ENCODE peak calls at places on chromosomes 6 and 20, in seven cellular contexts. F, J, X, W, S, M and D are unnamed samples.

GRCh38 chr20:36063916-36064660 is 90.5 kb upstream of the EPB41L1 start:
- DNase-seq in F (no peak), J (no peak), X (no peak), W (no peak), S (no peak), M (no peak), D (no peak)

GRCh38 chr6:22699046-22699639 is 129.8 kb downstream of the HDGFL1 start:
- DNase-seq in F (no peak), J (no peak), X (no peak), W (no peak), S (no peak), M (no peak), D (no peak)

GRCh38 chr6:85002847-85003246 is 238.4 kb upstream of the TBX18 start:
- DNase-seq in F (no peak), J (no peak), X (no peak), W (no peak), S (no peak), M (no peak), D (no peak)

GRCh38 chr20:2128542-2128941 is 26.9 kb downstream of the STK35 start:
- DNase-seq in F (no peak), J (no peak), X (no peak), W (no peak), S (no peak), M (no peak), D (no peak)

GRCh38 chr20:36497856-36498255 is 43.5 kb upstream of the MYL9 start:
- DNase-seq in F (no peak), J (no peak), X (peak; percentile 55), W (no peak), S (peak; percentile 64), M (no peak), D (no peak)

GRCh38 chr6:8080338-8081151 is 16.4 kb upstream of the BLOC1S5 start:
- DNase-seq in F (no peak), J (no peak), X (no peak), W (no peak), S (no peak), M (no peak), D (no peak)

GRCh38 chr6:7243188-7243942 is 69.6 kb downstream of the SSR1 start:
- DNase-seq in F (peak; percentile 47), J (no peak), X (peak; percentile 60), W (peak; percentile 38), S (peak; percentile 77), M (peak; percentile 56), D (peak; percentile 88)

GRCh38 chr6:134004714-134005113 is 47.7 kb downstream of the SLC2A12 start:
- DNase-seq in F (no peak), J (no peak), X (no peak), W (no peak), S (no peak), M (no peak), D (no peak)

GRCh38 chr6:34206726-34207125 is 29.9 kb upstream of the HMGA1 start:
- DNase-seq in F (no peak), J (no peak), X (no peak), W (no peak), S (no peak), M (no peak), D (peak; percentile 46)

GRCh38 chr6:27251672-27252251 is 4.3 kb downstream of the PRSS16 start:
- DNase-seq in F (peak; percentile 85), J (no peak), X (no peak), W (no peak), S (peak; percentile 93), M (no peak), D (peak; percentile 95)

GRCh38 chr6:9233226-9233625 is 797.9 kb upstream of the SLC35B3 start:
- DNase-seq in F (no peak), J (no peak), X (no peak), W (no peak), S (no peak), M (no peak), D (no peak)
- H3K36me3 ChIP-seq in F (no peaks in the 10 kb centered on the region), J (no peaks in the 10 kb centered on the region), X (no peaks in the 10 kb centered on the region), W (no peaks in the 10 kb centered on the region), S (no peaks in the 10 kb centered on the region), M (no peaks in the 10 kb centered on the region), D (no peaks in the 10 kb centered on the region)

GRCh38 chr6:31680226-31680840 is 534 bp downstream of the LY6G5C start:
- DNase-seq in F (no peak), J (no peak), X (no peak), W (no peak), S (no peak), M (no peak), D (no peak)
- H3K4me3 ChIP-seq in F (peak overlapping the region; percentile 53), J (peak overlapping the region; percentile 49), X (peak overlapping the region; percentile 68), W (no peak overlapping the region), S (no peak overlapping the region), M (no peak overlapping the region), D (no peak overlapping the region)

DNA sequence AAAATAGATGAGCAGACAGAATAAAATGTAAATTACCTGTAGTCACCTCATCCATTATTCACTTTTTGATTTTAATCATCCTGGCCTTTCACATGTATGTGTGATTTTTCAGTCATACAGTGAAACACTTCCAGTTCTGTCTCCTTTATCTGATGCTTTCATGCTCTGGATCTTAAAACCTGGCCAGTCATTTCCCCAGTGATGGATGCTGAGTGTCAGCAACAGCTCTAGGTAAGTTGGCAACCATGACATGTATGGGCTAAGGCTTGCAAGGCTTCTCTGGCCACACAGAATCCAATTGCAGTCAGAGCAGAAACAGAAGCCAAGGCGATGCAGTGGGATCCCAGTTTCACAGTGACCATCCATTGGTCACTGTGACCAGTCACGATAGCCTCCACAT is 35.8 kb downstream of the FBXO9 start:
- DNase-seq in F (no peak), J (no peak), X (no peak), W (no peak), S (no peak), M (no peak), D (no peak)
- H3K36me3 ChIP-seq in F (peaks cover 22% of the 10 kb centered on the region), J (peaks cover 68% of the 10 kb centered on the region), X (peaks cover 87% of the 10 kb centered on the region), W (peaks cover 14% of the 10 kb centered on the region), S (peaks cover 44% of the 10 kb centered on the region), M (no peaks in the 10 kb centered on the region), D (peaks cover 13% of the 10 kb centered on the region)

DNA sequence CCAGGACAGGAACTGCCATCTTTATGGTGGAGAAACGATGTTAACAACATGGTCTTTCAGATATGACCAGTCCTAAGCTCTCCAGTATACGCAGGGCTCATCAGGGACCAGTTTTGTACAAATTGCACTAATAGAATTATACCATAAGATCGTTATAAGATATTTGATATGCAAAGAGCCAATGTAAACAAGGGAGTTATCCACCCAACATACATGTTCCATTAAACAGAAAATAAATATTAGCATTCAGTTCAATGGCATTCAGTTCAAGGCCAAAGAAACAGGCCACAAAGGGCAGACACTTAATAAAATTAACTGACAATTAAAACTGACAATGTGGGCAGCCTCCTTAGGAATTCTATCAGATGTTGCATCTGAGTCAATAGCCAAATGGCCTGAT is 2.6 kb downstream of the GFOD1 start:
- DNase-seq in F (no peak), J (no peak), X (no peak), W (no peak), S (no peak), M (no peak), D (no peak)
- H3K4me3 ChIP-seq in F (no peak overlapping the region), J (peak overlapping the region; percentile 94), X (peak overlapping the region; percentile 93), W (no peak overlapping the region), S (peak overlapping the region; percentile 84), M (no peak overlapping the region), D (no peak overlapping the region)

GRCh38 chr20:62814060-62814708 is 2.7 kb upstream of the COL9A3 start:
- DNase-seq in F (no peak), J (no peak), X (no peak), W (no peak), S (no peak), M (no peak), D (no peak)

GRCh38 chr20:62812181-62812906 is 4.5 kb upstream of the COL9A3 start:
- DNase-seq in F (no peak), J (no peak), X (no peak), W (no peak), S (no peak), M (no peak), D (no peak)

GRCh38 chr20:62813588-62813987 is 3.3 kb upstream of the COL9A3 start:
- DNase-seq in F (no peak), J (no peak), X (no peak), W (no peak), S (no peak), M (no peak), D (no peak)

GRCh38 chr20:62811720-62812119 is 5.1 kb upstream of the COL9A3 start:
- DNase-seq in F (no peak), J (no peak), X (no peak), W (no peak), S (no peak), M (no peak), D (no peak)

GRCh38 chr20:62812907-62813200 is 4.0 kb upstream of the COL9A3 start:
- DNase-seq in F (no peak), J (no peak), X (no peak), W (no peak), S (no peak), M (no peak), D (no peak)
- H3K36me3 ChIP-seq in F (peaks cover 33% of the 10 kb centered on the region), J (peaks cover 60% of the 10 kb centered on the region), X (peaks cover 65% of the 10 kb centered on the region), W (peaks cover 5% of the 10 kb centered on the region), S (peaks cover 18% of the 10 kb centered on the region), M (no peaks in the 10 kb centered on the region), D (peaks cover 10% of the 10 kb centered on the region)

GRCh38 chr20:8133816-8134451 is 1.9 kb downstream of the PLCB1 start:
- DNase-seq in F (no peak), J (no peak), X (no peak), W (no peak), S (no peak), M (no peak), D (no peak)

GRCh38 chr20:8132632-8133587 is 844 bp downstream of the PLCB1 start:
- DNase-seq in F (no peak), J (peak; percentile 71), X (peak; percentile 24), W (no peak), S (peak; percentile 50), M (peak; percentile 36), D (peak; percentile 66)

GRCh38 chr20:8131598-8132014 is 460 bp upstream of the PLCB1 start:
- DNase-seq in F (no peak), J (no peak), X (no peak), W (no peak), S (peak; percentile 66), M (no peak), D (no peak)

GRCh38 chr20:8130840-8131526 is 1.1 kb upstream of the PLCB1 start:
- DNase-seq in F (no peak), J (no peak), X (no peak), W (no peak), S (no peak), M (no peak), D (no peak)

DNA sequence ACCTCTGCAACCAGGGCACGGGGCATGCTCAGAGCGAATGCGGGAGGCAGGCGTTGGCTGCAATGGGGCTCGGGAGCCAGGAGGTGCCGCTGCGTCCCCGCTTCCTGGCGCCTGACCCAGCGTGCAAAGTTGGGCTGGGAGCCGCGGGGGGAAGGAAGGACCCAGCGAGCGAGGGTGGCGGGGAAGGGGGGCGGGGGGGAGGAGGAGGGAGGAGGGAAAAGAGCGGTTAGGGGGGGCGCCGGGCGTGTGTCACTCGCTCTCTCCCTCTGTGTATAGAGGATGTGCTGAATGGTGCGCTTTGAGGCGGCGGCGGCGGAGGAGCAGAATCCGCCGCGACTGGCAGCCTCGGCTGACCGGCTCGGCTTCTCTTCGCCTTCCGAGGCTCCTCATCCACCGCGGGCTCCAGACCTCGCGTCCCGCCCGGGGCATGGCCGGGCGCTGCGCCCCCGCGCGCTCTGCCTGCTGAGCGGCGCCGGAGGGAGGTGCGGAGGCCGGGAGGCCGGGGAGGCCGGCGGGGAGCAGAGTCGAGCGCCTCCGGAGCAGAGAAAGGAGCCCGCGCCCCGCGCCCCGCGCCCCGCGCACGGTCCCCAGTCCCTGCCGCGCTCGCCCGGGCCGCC is at the start of gene PLCB1:
- DNase-seq in F (peak; percentile 13), J (peak; percentile 90), X (peak; percentile 88), W (peak; percentile 20), S (peak; percentile 90), M (peak; percentile 80), D (peak; percentile 92)
- H3K4me3 ChIP-seq in F (peak within 1 kb of the TSS; percentile 33), J (peak within 1 kb of the TSS; percentile 66), X (peak within 1 kb of the TSS; percentile 74), W (peak within 1 kb of the TSS; percentile 44), S (peak within 1 kb of the TSS; percentile 59), M (peak within 1 kb of the TSS; percentile 44), D (peak within 1 kb of the TSS; percentile 60)